ENCODE peak calls at places on chromosome 12, in five cellular contexts. S is GM12878, D is K562, H is WTC11, J is A549. O is an unnamed sample.

GRCh38 chr12:50960130-50960529 is 7.8 kb downstream of the HIGD1C start:
- DNase-seq in S (no peak), D (no peak), H (no peak), J (no peak), O (no peak)

GRCh38 chr12:24742378-24742777 is 206.5 kb downstream of the BCAT1 start:
- DNase-seq in S (peak), D (peak), H (no peak), J (no peak), O (no peak)

GRCh38 chr12:124294686-124295315 is at the start of gene RFLNA:
- DNase-seq in S (no peak), D (no peak), H (peak), J (no peak), O (no peak)

GRCh38 chr12:56257491-56258067 is 605 bp downstream of the ANKRD52 start:
- DNase-seq in S (no peak), D (peak), H (peak), J (peak), O (peak)

GRCh38 chr12:30962047-30962446 is 35.5 kb downstream of the TSPAN11 start:
- DNase-seq in S (no peak), D (no peak), H (no peak), J (no peak), O (no peak)

GRCh38 chr12:114625294-114625851 is 58.6 kb downstream of the TBX3 start:
- DNase-seq in S (no peak), D (peak), H (peak), J (peak), O (peak)

GRCh38 chr12:76883826-76884225 is 5.0 kb upstream of the CSRP2 start:
- DNase-seq in S (no peak), D (no peak), H (no peak), J (no peak), O (no peak)

GRCh38 chr12:66149702-66150398 is 19.3 kb upstream of the LLPH start:
- DNase-seq in S (no peak), D (peak), H (no peak), J (no peak), O (no peak)

GRCh38 chr12:126557659-126558058 is 1492.4 kb downstream of the AACS start:
- DNase-seq in S (no peak), D (no peak), H (no peak), J (no peak), O (no peak)

GRCh38 chr12:2613674-2614073 is 181.1 kb upstream of the FKBP4 start:
- DNase-seq in S (peak), D (no peak), H (no peak), J (peak), O (no peak)

GRCh38 chr12:84910549-84911241 is 1.9 kb downstream of the SLC6A15 start:
- DNase-seq in S (no peak), D (no peak), H (no peak), J (peak), O (no peak)

GRCh38 chr12:83010169-83010804 is 323.6 kb downstream of the TMTC2 start:
- DNase-seq in S (no peak), D (no peak), H (no peak), J (no peak), O (no peak)

GRCh38 chr12:54439521-54440255 is 20.6 kb upstream of the ITGA5 start:
- DNase-seq in S (no peak), D (peak), H (no peak), J (peak), O (peak)

GRCh38 chr12:114780746-114781399 is 96.9 kb upstream of the TBX3 start:
- DNase-seq in S (no peak), D (no peak), H (no peak), J (no peak), O (no peak)

GRCh38 chr12:54053625-54054441 is at the start of gene HOXC4:
- DNase-seq in S (no peak), D (no peak), H (peak), J (peak), O (no peak)

GRCh38 chr12:116257213-116257612 is 20.3 kb downstream of the MED13L start:
- DNase-seq in S (no peak), D (no peak), H (no peak), J (peak), O (no peak)

GRCh38 chr12:90899456-90900182 is 55.4 kb downstream of the CCER1 start:
- DNase-seq in S (no peak), D (no peak), H (no peak), J (no peak), O (no peak)

GRCh38 chr12:50185975-50186663 is 18.9 kb upstream of the CERS5 start:
- DNase-seq in S (no peak), D (no peak), H (no peak), J (no peak), O (no peak)

GRCh38 chr12:1927751-1928351 is 9.4 kb upstream of the CACNA2D4 start:
- DNase-seq in S (no peak), D (no peak), H (no peak), J (no peak), O (no peak)

GRCh38 chr12:44155349-44155748 is 319.5 kb downstream of the TMEM117 start:
- DNase-seq in S (no peak), D (no peak), H (no peak), J (no peak), O (no peak)

DNA sequence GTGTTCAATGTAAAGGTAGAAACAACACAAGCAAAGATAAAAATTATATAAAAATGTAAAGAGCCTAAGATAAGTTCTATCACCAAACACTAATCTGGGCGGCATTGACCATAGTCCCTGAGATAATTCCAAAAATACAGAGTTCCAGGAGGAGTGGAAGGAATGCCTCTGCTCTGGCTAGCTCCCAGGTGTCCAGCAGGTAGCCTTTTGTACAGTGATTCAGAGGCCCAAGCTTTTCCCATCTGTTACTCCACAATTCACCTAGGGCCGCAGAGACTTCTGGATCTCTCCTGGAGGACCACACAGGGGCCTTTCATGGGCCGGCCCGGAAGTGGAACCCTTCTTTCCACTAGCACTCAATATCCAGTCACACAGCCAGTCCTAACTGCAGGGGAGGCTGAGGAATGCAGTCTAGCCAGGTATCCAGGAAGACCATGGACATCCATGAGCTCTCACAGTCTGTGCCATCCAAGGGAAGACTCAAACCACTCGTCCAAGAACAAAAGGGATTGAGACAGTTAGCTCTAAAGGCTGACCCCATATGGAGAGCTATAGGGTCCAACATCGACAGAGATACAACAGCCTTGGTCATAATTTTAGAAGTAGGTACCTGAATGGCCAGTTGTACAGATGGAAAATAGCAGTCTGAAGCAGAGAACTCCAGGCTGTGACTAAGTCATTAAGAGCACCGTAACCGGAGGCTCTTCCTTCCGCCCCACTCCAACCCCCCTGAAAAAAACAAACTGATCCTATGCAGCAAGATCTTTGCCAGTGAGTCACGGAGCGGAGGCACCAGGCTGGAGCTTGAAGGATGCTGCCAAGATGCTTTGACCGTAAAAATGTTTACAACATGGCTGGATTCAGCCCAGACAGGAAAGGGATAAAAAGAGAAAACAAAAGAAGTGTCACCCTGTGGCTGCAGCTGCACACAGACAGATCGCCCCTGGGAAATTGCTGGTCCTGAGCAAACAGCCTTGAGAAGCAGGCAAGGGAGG is 204.8 kb downstream of the NUAK1 start:
- DNase-seq in S (no peak), D (no peak), H (no peak), J (peak), O (no peak)
- TF ChIP-seq ESRRA in S (no peak), D (no peak), H (no peak), J (no peak), O (no peak)

GRCh38 chr12:96244826-96245225 is 50.7 kb downstream of the ELK3 start:
- DNase-seq in S (no peak), D (no peak), H (no peak), J (no peak), O (no peak)

GRCh38 chr12:96249196-96250118 is 55.3 kb downstream of the ELK3 start:
- DNase-seq in S (no peak), D (no peak), H (no peak), J (no peak), O (no peak)

GRCh38 chr12:96248532-96248931 is 54.4 kb downstream of the ELK3 start:
- DNase-seq in S (no peak), D (no peak), H (no peak), J (no peak), O (no peak)

GRCh38 chr12:96247567-96247962 is 53.4 kb downstream of the ELK3 start:
- DNase-seq in S (no peak), D (no peak), H (no peak), J (peak), O (no peak)

DNA sequence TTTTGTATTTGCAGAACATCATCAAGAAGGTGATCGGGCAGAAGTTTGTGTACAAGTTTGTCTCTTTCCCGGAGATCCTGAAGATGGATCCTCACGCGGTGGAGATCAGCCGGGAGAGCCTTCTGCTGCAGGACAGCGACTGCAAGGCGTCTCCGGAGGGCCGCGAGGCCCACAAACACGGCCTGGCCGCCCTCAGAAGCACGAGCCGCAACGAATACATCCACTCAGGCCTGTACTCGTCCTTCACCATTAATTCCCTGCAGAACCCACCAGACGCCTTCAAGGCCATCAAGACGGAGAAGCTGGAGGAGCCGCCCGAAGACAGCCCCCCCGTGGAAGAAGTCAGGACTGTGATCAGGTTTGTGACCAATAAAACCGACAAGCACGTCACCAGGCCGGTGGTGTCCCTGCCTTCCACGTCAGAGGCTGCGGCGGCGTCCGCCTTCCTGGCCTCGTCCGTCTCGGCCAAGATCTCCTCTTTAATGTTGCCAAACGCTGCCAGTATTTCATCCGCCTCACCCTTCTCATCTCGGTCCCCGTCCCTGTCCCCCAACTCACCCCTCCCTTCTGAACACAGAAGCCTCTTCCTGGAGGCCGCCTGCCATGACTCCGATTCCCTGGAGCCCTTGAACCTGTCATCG is 52.9 kb downstream of the ELK3 start:
- DNase-seq in S (no peak), D (no peak), H (no peak), J (no peak), O (no peak)
- TF ChIP-seq ESRRA in S (no peak), D (no peak), H (no peak), J (no peak), O (no peak)

GRCh38 chr12:4487024-4487423 is 41.4 kb upstream of the FGF6 start:
- DNase-seq in S (no peak), D (no peak), H (no peak), J (no peak), O (no peak)
- TF ChIP-seq ESRRA in S (no peak), D (no peak), H (no peak), J (no peak), O (no peak)

DNA sequence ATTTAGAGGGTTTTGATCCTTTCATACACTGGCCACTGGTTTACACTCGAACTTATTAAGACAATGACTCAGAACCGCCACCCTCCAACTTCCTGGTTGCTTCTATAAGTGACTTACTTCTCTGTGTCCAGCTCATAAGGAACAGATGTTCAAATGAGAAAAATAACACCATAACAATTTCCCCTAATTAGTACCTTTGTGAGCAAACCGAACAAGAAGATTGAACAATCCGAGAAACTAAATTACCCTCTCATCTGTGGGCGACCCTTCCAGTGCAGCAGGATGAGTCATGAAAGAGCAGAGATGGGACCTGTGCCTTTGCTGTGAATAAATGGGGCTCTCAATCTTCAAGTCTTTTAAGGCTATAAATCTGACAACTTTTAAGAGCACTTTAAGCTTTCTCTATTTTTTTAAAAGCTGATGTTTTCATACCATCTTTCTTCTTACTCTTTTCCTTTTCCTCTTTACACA is 146.8 kb upstream of the RASSF8 start:
- DNase-seq in S (peak), D (no peak), H (no peak), J (peak), O (no peak)
- TF ChIP-seq ESRRA in S (no peak), D (no peak), H (no peak), J (no peak), O (no peak)

DNA sequence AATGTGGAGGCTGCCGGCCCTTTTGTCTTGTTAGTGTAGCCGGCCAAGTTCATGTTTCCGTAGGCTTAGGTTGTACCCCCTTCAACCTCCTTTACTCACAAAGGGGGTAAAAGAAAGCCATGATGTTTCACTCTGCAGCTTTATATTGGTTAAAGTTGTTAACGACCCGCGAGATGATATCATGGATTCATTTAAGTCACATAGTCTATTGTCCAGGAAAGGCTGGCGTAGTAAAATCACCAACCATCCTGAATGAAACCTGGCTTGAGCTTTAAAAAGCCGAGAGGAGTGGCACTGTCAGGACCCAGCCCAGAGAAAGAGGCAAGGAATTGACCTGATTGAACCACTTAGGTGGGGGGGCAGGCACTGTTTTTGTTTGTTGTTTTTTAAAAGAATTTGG is 1.3 kb downstream of the UNG start:
- DNase-seq in S (no peak), D (no peak), H (no peak), J (no peak), O (no peak)
- TF ChIP-seq ESRRA in S (no peak), D (no peak), H (no peak), J (no peak), O (no peak)

GRCh38 chr12:6753772-6754356 is 923 bp upstream of the MLF2 start:
- DNase-seq in S (no peak), D (no peak), H (no peak), J (no peak), O (no peak)

GRCh38 chr12:6750506-6750905 is 2.4 kb downstream of the MLF2 start:
- DNase-seq in S (no peak), D (no peak), H (no peak), J (no peak), O (no peak)

GRCh38 chr12:6752931-6753771 is at the start of gene MLF2:
- DNase-seq in S (peak), D (peak), H (peak), J (peak), O (peak)

GRCh38 chr12:6751767-6752166 is 1.2 kb downstream of the MLF2 start:
- DNase-seq in S (no peak), D (no peak), H (no peak), J (no peak), O (no peak)

DNA sequence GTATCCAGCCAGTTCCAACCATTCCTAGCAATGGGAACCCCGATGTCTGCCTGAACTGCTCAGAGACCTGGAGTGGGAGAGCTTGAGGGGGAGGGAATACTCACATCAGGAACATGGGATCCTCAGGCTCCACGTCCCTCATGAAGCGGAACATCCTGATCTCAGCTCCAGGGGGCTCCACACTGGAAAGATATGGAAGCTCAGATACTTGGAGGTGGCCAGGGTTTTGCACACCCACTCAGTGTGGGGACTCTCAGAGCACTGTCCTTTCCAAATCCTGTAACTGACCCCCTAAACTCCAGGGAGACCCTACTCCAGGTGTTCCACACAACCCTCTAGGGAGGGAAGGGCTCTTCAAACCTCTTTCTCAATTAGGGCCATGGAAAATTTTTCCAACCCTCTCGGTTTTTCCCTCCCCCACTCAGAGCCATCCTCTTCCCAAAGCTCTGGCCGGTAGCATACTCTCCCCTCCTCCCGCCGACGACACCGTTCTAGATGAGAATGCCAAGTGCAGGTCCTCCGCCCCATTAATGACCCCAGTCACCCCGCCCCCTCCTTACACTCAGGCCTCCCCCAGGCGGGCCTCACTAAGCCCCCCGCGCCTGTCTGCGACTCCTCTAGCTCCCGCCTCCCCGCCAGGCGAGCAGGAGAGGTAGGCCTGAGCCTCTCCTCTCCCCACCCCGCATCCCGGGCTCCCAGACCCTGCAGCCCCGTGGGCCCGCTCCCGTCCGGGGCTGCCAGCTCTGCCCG is 585 bp downstream of the MLF2 start:
- DNase-seq in S (no peak), D (peak), H (peak), J (peak), O (peak)
- TF ChIP-seq ESRRA in S (no peak), D (no peak), H (no peak), J (no peak), O (no peak)

GRCh38 chr12:45994736-45995135 is 4.4 kb upstream of the SCAF11 start:
- DNase-seq in S (no peak), D (no peak), H (no peak), J (no peak), O (peak)
- TF ChIP-seq ESRRA in S (no peak), D (no peak), H (no peak), J (no peak), O (no peak)

DNA sequence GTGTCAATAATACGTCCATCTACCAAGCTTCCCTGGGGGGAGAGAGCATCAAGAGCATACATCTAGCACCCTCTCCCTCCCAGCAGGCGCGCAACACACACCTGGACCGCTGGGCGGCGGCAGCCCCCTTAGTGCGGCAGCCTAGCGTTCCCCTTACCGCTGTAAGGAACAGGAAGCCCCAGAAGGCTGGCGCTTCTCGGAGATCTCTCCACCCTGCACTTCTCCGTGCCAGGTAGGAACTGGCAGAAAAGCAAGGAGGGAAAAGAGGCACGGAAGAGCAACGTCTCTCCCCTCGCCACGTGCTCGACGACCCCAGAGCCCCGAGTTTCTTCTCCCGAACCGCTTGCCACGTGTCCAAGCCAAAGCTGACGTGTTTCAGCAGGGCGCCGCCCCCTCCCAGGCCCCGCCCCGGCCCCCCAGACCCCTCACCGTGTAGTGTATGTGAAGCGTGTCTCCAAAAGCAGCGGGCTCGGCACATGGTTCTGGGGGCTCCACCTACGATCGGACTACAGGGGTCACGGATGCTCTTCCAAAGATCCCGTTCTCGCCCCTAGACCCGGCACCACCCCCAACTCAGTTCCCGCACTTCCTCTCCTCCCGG is 575 bp downstream of the FKBP11 start:
- DNase-seq in S (peak), D (no peak), H (peak), J (peak), O (no peak)
- TF ChIP-seq ESRRA in S (no peak), D (no peak), H (no peak), J (no peak), O (no peak)

O was measured in HepG2.